ENCODE peak calls at places on chromosomes 5 and 9, in seven cellular contexts. I is Kasumi-1, O is IMR-90, L is HEK293T, D is H54, K is psoas muscle, Z is gastrocnemius medialis. F is an unnamed sample.

GRCh38 chr5:120624021-120624563 is 160.0 kb downstream of the PRR16 start:
- DNase-seq in O (peak; percentile 73), L (no peak), D (no peak), K (no peak), I (no peak), Z (no peak), F (no peak)

GRCh38 chr5:115815693-115816225 is 700 bp downstream of the CDO1 start:
- DNase-seq in D (no peak), O (no peak), K (peak; percentile 32), L (no peak), Z (no peak), I (no peak), F (peak; percentile 50)

GRCh38 chr5:124180523-124181461 is 565.6 kb downstream of the ZNF608 start:
- DNase-seq in K (no peak), O (peak; percentile 21), L (no peak), D (no peak), Z (no peak), I (no peak), F (no peak)

GRCh38 chr9:138073808-138074207 is 196.2 kb downstream of the CACNA1B start:
- DNase-seq in O (no peak), I (no peak), K (no peak), Z (no peak), L (no peak), D (no peak), F (no peak)

GRCh38 chr5:178667685-178668084 is 40.8 kb upstream of the CLK4 start:
- DNase-seq in K (no peak), I (no peak), Z (no peak), L (no peak), D (no peak), O (no peak), F (no peak)

GRCh38 chr5:131640043-131640856 is 5.2 kb upstream of the RAPGEF6 start:
- DNase-seq in I (peak; percentile 15), K (no peak), Z (no peak), O (peak; percentile 62), L (no peak), D (peak; percentile 17), F (no peak)

GRCh38 chr5:159915913-159916840 is at the start of gene ADRA1B:
- DNase-seq in I (peak; percentile 30), Z (peak; percentile 38), O (peak; percentile 53), K (peak; percentile 77), L (peak; percentile 82), D (peak; percentile 69), F (peak; percentile 88)

GRCh38 chr5:41219655-41220269 is 6.4 kb upstream of the C6 start:
- DNase-seq in L (no peak), O (no peak), K (no peak), D (no peak), I (no peak), Z (no peak), F (no peak)

GRCh38 chr9:17613723-17614122 is 34.9 kb downstream of the SH3GL2 start:
- DNase-seq in O (peak; percentile 82), I (no peak), L (no peak), K (no peak), D (no peak), Z (no peak), F (no peak)

GRCh38 chr5:98904786-98905185 is 24.0 kb downstream of the CHD1 start:
- DNase-seq in Z (no peak), D (no peak), I (no peak), L (no peak), K (no peak), O (peak; percentile 63), F (no peak)

GRCh38 chr5:134020188-134020587 is 15.4 kb upstream of the VDAC1 start:
- DNase-seq in Z (no peak), O (no peak), I (no peak), L (no peak), K (no peak), D (no peak), F (no peak)

GRCh38 chr9:94922098-94922607 is 195.7 kb downstream of the AOPEP start:
- DNase-seq in O (peak; percentile 98), I (no peak), L (no peak), Z (peak; percentile 41), K (peak; percentile 44), D (peak; percentile 81), F (no peak)

GRCh38 chr9:35842020-35842745 is 13.2 kb downstream of the TMEM8B start:
- DNase-seq in O (no peak), Z (no peak), L (no peak), D (no peak), K (no peak), I (no peak), F (no peak)

GRCh38 chr9:94923333-94924089 is 197.0 kb downstream of the AOPEP start:
- DNase-seq in I (no peak), Z (no peak), D (no peak), K (no peak), O (no peak), L (no peak), F (no peak)

GRCh38 chr5:135729582-135729879 is 104.9 kb upstream of the SLC25A48 start:
- DNase-seq in Z (no peak), K (no peak), L (no peak), D (no peak), O (no peak), I (peak; percentile 34), F (no peak)

GRCh38 chr5:159061186-159061796 is 38.4 kb downstream of the EBF1 start:
- DNase-seq in K (peak; percentile 70), O (peak; percentile 78), Z (peak; percentile 30), I (no peak), L (peak; percentile 25), D (peak; percentile 4), F (peak; percentile 59)

GRCh38 chr5:18314192-18314778 is 680.0 kb downstream of the TAF11L14 start:
- DNase-seq in D (peak; percentile 15), I (peak; percentile 44), K (no peak), Z (no peak), O (peak; percentile 20), L (no peak), F (no peak)

GRCh38 chr5:91302335-91302734 is 80.8 kb downstream of the ARRDC3 start:
- DNase-seq in D (no peak), Z (no peak), I (no peak), L (peak; percentile 46), K (no peak), O (no peak), F (no peak)

GRCh38 chr5:160434022-160434531 is 12.4 kb downstream of the PTTG1 start:
- DNase-seq in K (no peak), O (no peak), L (no peak), I (no peak), D (no peak), Z (no peak), F (peak; percentile 43)

GRCh38 chr9:87212563-87213154 is 265.4 kb upstream of the GAS1 start:
- DNase-seq in O (peak; percentile 39), L (no peak), Z (no peak), I (no peak), D (no peak), K (no peak), F (no peak)

F was measured in glutamatergic neuron.